ENCODE peak calls at places on chromosomes 12 and 14, in ten cellular contexts. One of them, this sample, is unnamed.

GRCh38 chr12:13777374-13777773 is 204.0 kb downstream of the GRIN2B start:
- ATAC-seq in HepG2: no peak
- ATAC-seq in HCT116: no peak
- ATAC-seq in K562: no peak
- ATAC-seq in body of pancreas: no peak
- ATAC-seq in upper lobe of left lung: peak
- ATAC-seq in A549: no peak
- ATAC-seq in gastrocnemius medialis: no peak
- ATAC-seq in IMR-90: no peak
- ATAC-seq in GM12878: no peak
- ATAC-seq in this sample: no peak

GRCh38 chr12:89880695-89881350 is 172.2 kb upstream of the ATP2B1 start:
- ATAC-seq in body of pancreas: no peak
- ATAC-seq in upper lobe of left lung: peak
- ATAC-seq in A549: no peak
- ATAC-seq in HepG2: no peak
- ATAC-seq in IMR-90: no peak
- ATAC-seq in K562: no peak
- ATAC-seq in gastrocnemius medialis: no peak
- ATAC-seq in GM12878: peak
- ATAC-seq in HCT116: no peak
- ATAC-seq in this sample: no peak

GRCh38 chr12:29734748-29735147 is 49.0 kb downstream of the TMTC1 start:
- ATAC-seq in HCT116: no peak
- ATAC-seq in HepG2: no peak
- ATAC-seq in upper lobe of left lung: no peak
- ATAC-seq in A549: no peak
- ATAC-seq in gastrocnemius medialis: peak
- ATAC-seq in K562: no peak
- ATAC-seq in GM12878: no peak
- ATAC-seq in IMR-90: no peak
- ATAC-seq in body of pancreas: no peak
- ATAC-seq in this sample: no peak

GRCh38 chr14:81427348-81428058 is 27.4 kb upstream of the STON2 start:
- ATAC-seq in GM12878: no peak
- ATAC-seq in body of pancreas: no peak
- ATAC-seq in upper lobe of left lung: no peak
- ATAC-seq in HepG2: no peak
- ATAC-seq in A549: no peak
- ATAC-seq in gastrocnemius medialis: peak
- ATAC-seq in IMR-90: no peak
- ATAC-seq in HCT116: no peak
- ATAC-seq in K562: peak
- ATAC-seq in this sample: peak

GRCh38 chr12:108918960-108919642 is 39.2 kb downstream of the DAO start:
- ATAC-seq in HepG2: no peak
- ATAC-seq in IMR-90: no peak
- ATAC-seq in HCT116: no peak
- ATAC-seq in GM12878: no peak
- ATAC-seq in K562: no peak
- ATAC-seq in body of pancreas: no peak
- ATAC-seq in A549: no peak
- ATAC-seq in upper lobe of left lung: peak
- ATAC-seq in gastrocnemius medialis: no peak
- ATAC-seq in this sample: no peak

GRCh38 chr12:76407710-76408109 is 59.5 kb upstream of the BBS10 start:
- ATAC-seq in K562: no peak
- ATAC-seq in HepG2: no peak
- ATAC-seq in gastrocnemius medialis: no peak
- ATAC-seq in A549: no peak
- ATAC-seq in body of pancreas: no peak
- ATAC-seq in HCT116: no peak
- ATAC-seq in IMR-90: no peak
- ATAC-seq in GM12878: no peak
- ATAC-seq in upper lobe of left lung: no peak
- ATAC-seq in this sample: no peak

GRCh38 chr14:28375295-28375694 is 391.3 kb upstream of the FOXG1 start:
- ATAC-seq in body of pancreas: no peak
- ATAC-seq in A549: no peak
- ATAC-seq in upper lobe of left lung: no peak
- ATAC-seq in IMR-90: no peak
- ATAC-seq in HCT116: no peak
- ATAC-seq in K562: no peak
- ATAC-seq in GM12878: no peak
- ATAC-seq in gastrocnemius medialis: no peak
- ATAC-seq in HepG2: no peak
- ATAC-seq in this sample: no peak

GRCh38 chr12:30152705-30153104 is 369.0 kb upstream of the TMTC1 start:
- ATAC-seq in K562: no peak
- ATAC-seq in GM12878: no peak
- ATAC-seq in IMR-90: no peak
- ATAC-seq in HCT116: no peak
- ATAC-seq in gastrocnemius medialis: no peak
- ATAC-seq in HepG2: no peak
- ATAC-seq in body of pancreas: no peak
- ATAC-seq in A549: no peak
- ATAC-seq in upper lobe of left lung: no peak
- ATAC-seq in this sample: no peak

GRCh38 chr12:49019435-49020317 is 1.1 kb upstream of the PRKAG1 start:
- ATAC-seq in K562: peak
- ATAC-seq in upper lobe of left lung: no peak
- ATAC-seq in A549: no peak
- ATAC-seq in body of pancreas: no peak
- ATAC-seq in HepG2: peak
- ATAC-seq in IMR-90: no peak
- ATAC-seq in HCT116: peak
- ATAC-seq in gastrocnemius medialis: no peak
- ATAC-seq in GM12878: peak
- ATAC-seq in this sample: no peak

GRCh38 chr14:89228921-89229639 is 188.0 kb downstream of the FOXN3 start:
- ATAC-seq in K562: no peak
- ATAC-seq in upper lobe of left lung: no peak
- ATAC-seq in A549: no peak
- ATAC-seq in HepG2: no peak
- ATAC-seq in GM12878: no peak
- ATAC-seq in IMR-90: no peak
- ATAC-seq in gastrocnemius medialis: peak
- ATAC-seq in body of pancreas: no peak
- ATAC-seq in HCT116: no peak
- ATAC-seq in this sample: peak

DNA sequence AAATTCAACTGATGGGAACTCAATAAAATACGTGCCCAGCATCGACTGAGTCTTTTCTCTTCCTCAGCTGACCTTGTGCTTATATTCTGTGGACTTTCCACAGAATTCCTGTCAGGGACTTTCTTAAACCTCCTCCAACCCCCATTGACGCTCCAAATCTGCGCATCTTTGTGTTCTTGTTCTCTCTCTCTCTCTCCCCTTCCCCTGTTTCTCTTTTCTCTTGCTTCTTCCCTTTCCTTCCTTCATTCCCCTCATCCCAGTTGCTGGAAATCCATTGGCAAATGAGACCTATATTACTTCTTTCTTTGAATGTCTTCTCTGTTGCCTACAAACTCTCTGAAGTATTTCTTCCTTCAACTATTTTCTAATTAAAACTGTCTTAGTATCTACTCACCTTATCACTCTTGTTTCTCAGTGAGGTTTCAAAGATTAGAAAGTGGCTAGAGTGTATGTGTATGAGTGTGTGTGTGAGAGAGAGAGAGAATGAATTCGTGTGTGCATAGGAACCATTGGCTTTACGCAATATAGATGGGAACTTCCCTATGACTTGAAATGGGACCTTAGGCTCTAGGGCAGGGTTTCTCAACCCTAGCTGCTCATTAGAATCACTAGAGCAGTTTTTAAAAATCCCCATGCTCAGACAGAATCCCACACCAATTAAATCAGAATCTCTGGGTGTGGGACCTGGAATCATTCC is 41.8 kb upstream of the DHRS7 start:
- ATAC-seq in gastrocnemius medialis: no peak
- ATAC-seq in K562: no peak
- ATAC-seq in IMR-90: no peak
- ATAC-seq in HepG2: no peak
- ATAC-seq in HCT116: no peak
- ATAC-seq in A549: no peak
- ATAC-seq in GM12878: peak
- ATAC-seq in body of pancreas: no peak
- ATAC-seq in upper lobe of left lung: no peak
- ATAC-seq in this sample: no peak
- TF ChIP-seq POLR2A in gastrocnemius medialis: no peak
- TF ChIP-seq POLR2A in K562: no peak
- TF ChIP-seq POLR2A in IMR-90: no peak
- TF ChIP-seq POLR2A in HepG2: no peak
- TF ChIP-seq POLR2A in HCT116: no peak
- TF ChIP-seq POLR2A in A549: no peak
- TF ChIP-seq POLR2A in GM12878: no peak
- TF ChIP-seq POLR2A in body of pancreas: no peak
- TF ChIP-seq POLR2A in upper lobe of left lung: no peak
- TF ChIP-seq POLR2A in this sample: no peak

DNA sequence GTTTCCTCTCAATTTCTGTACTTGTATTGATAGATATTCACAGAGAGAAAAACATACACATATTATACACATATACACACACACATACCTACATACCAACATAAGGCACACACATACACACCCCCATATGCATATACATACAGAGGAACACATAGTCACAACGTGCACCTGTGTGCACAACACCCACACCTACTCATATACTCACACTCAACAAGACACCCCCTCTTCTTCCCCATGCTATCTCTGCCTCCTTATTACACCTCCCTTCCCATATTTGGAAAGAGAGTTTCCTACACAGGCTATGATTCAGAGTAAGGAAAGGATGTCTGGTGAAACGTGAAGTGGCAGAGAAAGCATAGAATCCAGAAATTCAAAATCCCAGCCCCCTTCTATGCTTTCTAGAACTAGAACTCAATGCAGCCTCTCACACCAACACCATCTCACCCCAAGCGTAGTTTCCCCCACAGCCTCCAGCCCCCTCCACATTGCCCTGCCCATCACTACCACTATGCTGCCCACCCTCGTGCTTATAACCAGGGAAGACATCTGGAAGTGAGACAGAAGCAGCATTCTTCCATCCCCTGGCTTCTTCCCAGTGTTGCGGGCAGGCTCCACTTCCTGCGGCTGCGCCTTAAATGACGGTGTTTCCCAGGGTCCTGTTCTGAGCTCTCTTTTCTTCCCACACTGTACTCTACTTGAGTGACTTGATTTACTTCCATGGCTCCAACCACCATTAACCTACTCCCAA is 2.4 kb downstream of the RNASE8 start:
- ATAC-seq in K562: no peak
- ATAC-seq in body of pancreas: no peak
- ATAC-seq in GM12878: no peak
- ATAC-seq in gastrocnemius medialis: no peak
- ATAC-seq in A549: no peak
- ATAC-seq in HepG2: no peak
- ATAC-seq in upper lobe of left lung: no peak
- ATAC-seq in IMR-90: no peak
- ATAC-seq in HCT116: no peak
- ATAC-seq in this sample: no peak
- TF ChIP-seq POLR2A in K562: no peak
- TF ChIP-seq POLR2A in body of pancreas: no peak
- TF ChIP-seq POLR2A in GM12878: no peak
- TF ChIP-seq POLR2A in gastrocnemius medialis: no peak
- TF ChIP-seq POLR2A in A549: no peak
- TF ChIP-seq POLR2A in HepG2: no peak
- TF ChIP-seq POLR2A in upper lobe of left lung: no peak
- TF ChIP-seq POLR2A in IMR-90: no peak
- TF ChIP-seq POLR2A in HCT116: no peak
- TF ChIP-seq POLR2A in this sample: no peak

GRCh38 chr12:104720346-104721064 is 237.6 kb downstream of the SLC41A2 start:
- ATAC-seq in body of pancreas: no peak
- ATAC-seq in K562: no peak
- ATAC-seq in HepG2: peak
- ATAC-seq in gastrocnemius medialis: no peak
- ATAC-seq in HCT116: no peak
- ATAC-seq in IMR-90: peak
- ATAC-seq in A549: no peak
- ATAC-seq in GM12878: peak
- ATAC-seq in upper lobe of left lung: peak
- ATAC-seq in this sample: peak
- TF ChIP-seq POLR2A in body of pancreas: no peak
- TF ChIP-seq POLR2A in K562: no peak
- TF ChIP-seq POLR2A in HepG2: no peak
- TF ChIP-seq POLR2A in gastrocnemius medialis: no peak
- TF ChIP-seq POLR2A in HCT116: no peak
- TF ChIP-seq POLR2A in IMR-90: no peak
- TF ChIP-seq POLR2A in A549: no peak
- TF ChIP-seq POLR2A in GM12878: peak
- TF ChIP-seq POLR2A in upper lobe of left lung: no peak
- TF ChIP-seq POLR2A in this sample: no peak

GRCh38 chr12:106245767-106246166 is 2.1 kb downstream of the CKAP4 start:
- ATAC-seq in upper lobe of left lung: peak
- ATAC-seq in IMR-90: no peak
- ATAC-seq in HepG2: no peak
- ATAC-seq in HCT116: peak
- ATAC-seq in A549: no peak
- ATAC-seq in GM12878: no peak
- ATAC-seq in body of pancreas: peak
- ATAC-seq in gastrocnemius medialis: no peak
- ATAC-seq in K562: no peak
- ATAC-seq in this sample: peak
- TF ChIP-seq POLR2A in upper lobe of left lung: no peak
- TF ChIP-seq POLR2A in IMR-90: no peak
- TF ChIP-seq POLR2A in HepG2: no peak
- TF ChIP-seq POLR2A in HCT116: no peak
- TF ChIP-seq POLR2A in A549: no peak
- TF ChIP-seq POLR2A in GM12878: no peak
- TF ChIP-seq POLR2A in body of pancreas: peak
- TF ChIP-seq POLR2A in gastrocnemius medialis: no peak
- TF ChIP-seq POLR2A in K562: no peak
- TF ChIP-seq POLR2A in this sample: no peak

GRCh38 chr12:123972448-123973401 is at the start of the genes CCDC92 and ZNF664:
- ATAC-seq in IMR-90: peak
- ATAC-seq in K562: peak
- ATAC-seq in upper lobe of left lung: peak
- ATAC-seq in GM12878: peak
- ATAC-seq in HepG2: peak
- ATAC-seq in body of pancreas: peak
- ATAC-seq in A549: peak
- ATAC-seq in HCT116: peak
- ATAC-seq in gastrocnemius medialis: peak
- ATAC-seq in this sample: peak
- TF ChIP-seq POLR2A in IMR-90: peak
- TF ChIP-seq POLR2A in K562: no peak
- TF ChIP-seq POLR2A in upper lobe of left lung: no peak
- TF ChIP-seq POLR2A in GM12878: peak
- TF ChIP-seq POLR2A in HepG2: peak
- TF ChIP-seq POLR2A in body of pancreas: peak
- TF ChIP-seq POLR2A in A549: peak
- TF ChIP-seq POLR2A in HCT116: peak
- TF ChIP-seq POLR2A in gastrocnemius medialis: peak
- TF ChIP-seq POLR2A in this sample: peak